ENCODE peak calls at places on chromosomes 2 and 18, in nine cellular contexts. K is activated B cell treated with CpG ODN at 0.5 μM for 24 hours, X is OCI-LY7, P is colonic mucosa, L is fibroblast of villous mesenchyme, T is transverse colon, F is esophagus squamous epithelium, Z is bronchial epithelial cell, G is adrenal gland. C is an unnamed sample.

GRCh38 chr2:27118525-27119329 is at the start of gene CGREF1:
- DNase-seq in K (no peak), X (no peak), P (no peak), L (no peak), T (peak; percentile 32), F (no peak), Z (no peak), G (no peak), C (no peak)

GRCh38 chr2:156907806-156908205 is 349.7 kb upstream of the GALNT5 start:
- DNase-seq in K (no peak), X (no peak), P (no peak), L (no peak), T (no peak), F (no peak), Z (peak; percentile 76), G (no peak), C (no peak)

GRCh38 chr18:13577091-13577697 is 149.2 kb downstream of the FAM210A start:
- DNase-seq in K (no peak), X (no peak), P (no peak), L (peak; percentile 29), T (no peak), F (no peak), Z (peak; percentile 16), G (no peak), C (no peak)

GRCh38 chr2:113164234-113164929 is 9.4 kb upstream of the PSD4 start:
- DNase-seq in K (no peak), X (no peak), P (peak; percentile 16), L (no peak), T (no peak), F (no peak), Z (peak; percentile 80), G (no peak), C (no peak)

GRCh38 chr2:222797308-222797707 is 63.5 kb upstream of the ACSL3 start:
- DNase-seq in K (no peak), X (peak; percentile 39), P (no peak), L (peak; percentile 29), T (no peak), F (no peak), Z (no peak), G (no peak), C (no peak)

GRCh38 chr18:5456577-5457466 is 87.0 kb downstream of the EPB41L3 start:
- DNase-seq in K (no peak), X (peak; percentile 11), P (no peak), L (no peak), T (no peak), F (no peak), Z (no peak), G (peak; percentile 28), C (no peak)

GRCh38 chr2:75549401-75550253 is 11.1 kb downstream of the EVA1A start:
- DNase-seq in K (no peak), X (no peak), P (no peak), L (no peak), T (no peak), F (no peak), Z (no peak), G (no peak), C (no peak)

GRCh38 chr2:15546297-15547098 is 14.6 kb downstream of the NBAS start:
- DNase-seq in K (no peak), X (no peak), P (no peak), L (no peak), T (no peak), F (no peak), Z (no peak), G (no peak), C (no peak)

GRCh38 chr2:68155618-68156017 is 2.1 kb upstream of the PNO1 start:
- DNase-seq in K (no peak), X (no peak), P (no peak), L (no peak), T (no peak), F (no peak), Z (no peak), G (no peak), C (no peak)

GRCh38 chr2:222915092-222915957 is 54.5 kb downstream of the ACSL3 start:
- DNase-seq in K (no peak), X (peak; percentile 46), P (no peak), L (peak; percentile 42), T (no peak), F (no peak), Z (peak; percentile 26), G (no peak), C (no peak)

GRCh38 chr2:24123212-24124002 is at the start of the genes FAM228B and PFN4:
- DNase-seq in K (peak; percentile 82), X (no peak), P (peak; percentile 87), L (peak; percentile 85), T (peak; percentile 90), F (peak; percentile 27), Z (peak; percentile 55), G (peak; percentile 90), C (peak; percentile 46)

GRCh38 chr2:26043862-26044736 is 10.2 kb downstream of the RAB10 start:
- DNase-seq in K (no peak), X (no peak), P (peak; percentile 48), L (peak; percentile 79), T (peak; percentile 53), F (no peak), Z (peak; percentile 53), G (peak; percentile 58), C (no peak)

GRCh38 chr2:239393941-239394340 is 6.9 kb downstream of the HDAC4 start:
- DNase-seq in K (no peak), X (no peak), P (no peak), L (peak; percentile 60), T (no peak), F (no peak), Z (no peak), G (no peak), C (no peak)

GRCh38 chr2:168174761-168175160 is 72.6 kb downstream of the STK39 start:
- DNase-seq in K (no peak), X (peak; percentile 14), P (no peak), L (no peak), T (no peak), F (no peak), Z (no peak), G (no peak), C (no peak)

GRCh38 chr2:232363784-232364615 is 14.6 kb upstream of the ALPP start:
- DNase-seq in K (no peak), X (peak; percentile 64), P (no peak), L (peak; percentile 61), T (no peak), F (no peak), Z (no peak), G (no peak), C (no peak)

DNA sequence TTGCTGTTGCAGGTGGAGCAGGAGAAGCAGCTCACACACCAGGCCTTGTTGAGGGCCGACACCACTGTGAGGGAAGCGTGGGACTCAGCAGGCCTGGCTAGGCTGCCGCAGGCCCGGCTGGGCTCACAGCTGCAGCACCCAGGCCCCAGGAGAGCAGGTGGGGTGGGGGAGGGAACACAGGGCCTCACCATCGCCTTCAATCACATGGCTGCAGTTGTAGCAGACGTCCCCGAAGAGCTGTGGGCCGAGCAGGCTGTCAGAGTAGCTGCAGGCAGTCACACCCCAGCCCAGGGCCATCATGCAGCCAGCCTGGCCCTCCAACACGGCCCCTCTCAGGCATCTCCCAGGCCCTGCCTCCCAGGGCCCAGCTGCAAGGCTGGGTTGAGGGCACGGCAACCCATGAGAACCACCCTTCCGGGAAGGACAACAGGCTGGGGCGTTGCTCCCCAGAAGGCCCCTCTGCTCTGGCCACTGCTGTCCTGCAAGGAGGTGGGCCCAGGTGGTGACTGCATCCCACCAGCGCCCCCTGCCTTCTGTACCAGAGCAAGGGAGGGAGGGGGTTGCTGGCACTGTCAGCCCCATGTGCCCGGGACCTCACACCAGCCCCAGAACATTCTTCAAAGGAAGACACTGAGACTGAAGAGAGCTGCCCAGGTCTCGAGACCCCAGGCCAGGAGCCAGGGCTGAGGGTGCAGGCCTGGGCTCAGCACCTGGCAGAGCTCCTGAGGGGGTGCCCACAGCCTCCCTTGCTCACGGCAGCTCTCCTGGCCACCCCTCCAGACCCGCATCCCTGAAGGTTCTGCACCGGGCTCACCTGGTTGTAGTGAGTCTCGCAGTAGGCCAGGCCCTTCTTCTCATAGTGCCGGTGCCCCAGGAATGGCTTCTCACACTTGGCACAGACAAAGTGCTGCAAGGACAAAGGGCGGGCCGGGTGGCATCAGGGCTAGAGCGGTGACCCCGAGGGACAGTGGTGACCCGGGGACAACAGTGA is 5.6 kb upstream of the GPR17 start:
- DNase-seq in K (peak; percentile 67), X (peak; percentile 79), P (no peak), L (no peak), T (no peak), F (no peak), Z (no peak), G (no peak), C (no peak)
- TF ChIP-seq CTCF in K (no peak), X (peak; percentile 64), P (peak; percentile 22), L (peak; percentile 28), T (no peak), F (no peak), Z (no peak), G (no peak), C (no peak)

GRCh38 chr2:104733544-104733943 is 120.4 kb upstream of the POU3F3 start:
- DNase-seq in K (no peak), X (peak; percentile 52), P (peak; percentile 27), L (no peak), T (peak; percentile 10), F (no peak), Z (no peak), G (no peak), C (no peak)
- TF ChIP-seq CTCF in K (no peak), X (peak; percentile 74), P (no peak), L (no peak), T (peak; percentile 17), F (no peak), Z (peak; percentile 23), G (no peak), C (no peak)

DNA sequence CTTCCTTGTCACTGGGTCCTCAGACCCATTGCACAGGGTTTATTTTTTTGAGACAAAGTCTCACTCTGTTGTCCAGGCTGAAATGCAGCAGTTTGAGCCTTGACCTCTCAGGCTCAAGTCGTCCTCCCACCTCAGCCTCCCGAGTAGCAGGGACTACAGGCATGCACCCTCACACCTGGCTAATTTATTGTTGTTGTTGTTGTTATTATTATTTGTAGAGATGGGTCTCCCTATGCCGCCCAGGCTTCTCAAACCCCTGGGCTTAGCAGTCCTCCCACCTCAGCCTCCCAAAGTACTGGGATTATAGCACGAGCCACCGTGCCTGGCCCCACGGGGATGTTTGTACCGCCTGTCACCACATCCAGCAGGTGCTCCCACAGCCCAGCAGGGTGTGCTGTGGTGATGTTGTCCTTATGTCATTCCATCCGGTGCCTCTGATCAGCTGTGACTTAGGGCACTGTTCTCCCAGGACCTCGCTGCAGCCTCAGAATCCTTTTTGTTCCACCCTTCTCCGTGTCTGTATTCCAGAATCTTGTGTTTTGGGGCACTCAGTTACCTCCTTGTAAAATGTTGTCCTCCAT is 182.3 kb downstream of the INO80D start:
- DNase-seq in K (no peak), X (peak; percentile 39), P (peak; percentile 78), L (peak; percentile 38), T (peak; percentile 74), F (no peak), Z (peak; percentile 5), G (peak; percentile 36), C (no peak)
- TF ChIP-seq CTCF in K (no peak), X (peak; percentile 63), P (peak; percentile 57), L (peak; percentile 55), T (peak; percentile 57), F (no peak), Z (peak; percentile 51), G (peak; percentile 26), C (no peak)

DNA sequence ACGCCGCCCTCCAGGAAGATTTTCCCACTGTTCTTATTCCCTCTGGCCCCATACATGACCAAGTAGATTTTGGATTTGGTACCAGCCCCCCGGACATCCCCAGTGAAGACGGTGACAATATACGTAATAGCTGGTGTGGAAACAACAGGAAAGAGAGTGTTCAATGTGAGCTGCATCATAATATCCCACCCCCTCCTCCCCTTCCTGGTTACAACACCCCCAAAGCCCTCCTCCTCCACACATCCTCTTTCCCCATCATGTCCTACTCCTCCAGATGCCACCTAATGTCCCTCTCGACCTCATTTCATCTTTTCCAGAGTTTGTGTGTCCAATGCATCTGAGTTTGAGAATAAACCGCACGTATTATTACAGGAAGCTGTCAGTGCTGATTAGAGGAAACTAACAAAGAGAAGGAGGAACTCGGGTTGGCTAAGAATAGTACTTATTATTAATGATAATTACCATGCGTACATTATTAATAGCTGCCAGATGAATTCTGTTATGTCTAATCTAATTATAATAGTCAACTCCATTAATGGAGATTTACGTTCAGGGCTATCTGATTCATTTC is 55.6 kb downstream of the LOXHD1 start:
- DNase-seq in K (no peak), X (no peak), P (no peak), L (no peak), T (no peak), F (no peak), Z (no peak), G (no peak), C (no peak)
- TF ChIP-seq CTCF in K (no peak), X (no peak), P (no peak), L (no peak), T (no peak), F (no peak), Z (no peak), G (no peak), C (no peak)